ENCODE peak calls at places on chromosomes 5 and 9, in five cellular contexts. I, S, Y, H and U are unnamed samples. For H3K4me1 and H3K36me3, the result is how much of the 10 kb centered on the place peaks cover.

GRCh38 chr5:112594060-112594850 is 143.4 kb upstream of the APC start:
- DNase-seq in I (peak), S (no peak), Y (no peak), H (no peak), U (no peak)

GRCh38 chr5:132826424-132827082 is 3.9 kb downstream of the SHROOM1 start:
- DNase-seq in I (no peak), S (no peak), Y (no peak), H (no peak), U (no peak)

GRCh38 chr5:134784241-134784920 is 25.8 kb downstream of the DDX46 start:
- DNase-seq in I (peak), S (no peak), Y (peak), H (no peak), U (no peak)

GRCh38 chr5:181234455-181235306 is 9.0 kb downstream of the RACK1 start:
- DNase-seq in I (no peak), S (no peak), Y (no peak), H (no peak), U (no peak)

GRCh38 chr9:25396828-25397227 is 281.4 kb downstream of the TUSC1 start:
- DNase-seq in I (no peak), S (no peak), Y (no peak), H (no peak), U (peak)

GRCh38 chr5:1723957-1724821 is 75.4 kb downstream of the MRPL36 start:
- DNase-seq in I (no peak), S (no peak), Y (no peak), H (no peak), U (no peak)

GRCh38 chr9:126326228-126327015 is at the start of gene MVB12B:
- DNase-seq in I (peak), S (peak), Y (peak), H (peak), U (no peak)

GRCh38 chr9:2241461-2241874 is 226.3 kb downstream of the SMARCA2 start:
- DNase-seq in I (no peak), S (peak), Y (peak), H (peak), U (peak)

GRCh38 chr5:116476903-116477537 is 97.6 kb downstream of the SEMA6A start:
- DNase-seq in I (no peak), S (no peak), Y (no peak), H (no peak), U (no peak)

GRCh38 chr9:134390947-134391318 is 64.7 kb downstream of the RXRA start:
- DNase-seq in I (no peak), S (no peak), Y (no peak), H (no peak), U (no peak)
- H3K4me1 ChIP-seq in I (under half), S (half or more), Y (under half), H (half or more), U (under half)

DNA sequence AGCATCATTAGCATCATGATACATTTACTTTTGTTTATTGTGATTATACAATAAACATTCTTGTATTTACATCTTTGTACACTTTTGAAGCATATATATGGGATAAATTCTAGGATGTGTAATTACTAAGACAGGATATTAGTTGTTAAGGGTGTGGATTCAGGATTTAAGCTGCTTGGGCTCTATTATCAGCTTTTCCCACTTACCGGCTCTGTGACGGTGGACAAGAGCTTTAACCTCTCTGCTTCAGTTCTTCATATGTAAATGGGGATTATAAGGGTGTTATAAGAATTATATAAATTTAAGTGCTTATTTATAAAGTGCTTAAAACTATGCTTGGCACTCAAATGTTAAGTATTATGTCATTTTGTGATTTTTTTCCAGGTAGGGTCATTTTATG is 131.1 kb downstream of the FER start:
- DNase-seq in I (no peak), S (no peak), Y (no peak), H (no peak), U (peak)
- H3K4me3 ChIP-seq in I (no peak), S (no peak), Y (no peak), H (no peak), U (no peak)

GRCh38 chr5:129749101-129749500 is 1.2 kb downstream of the MINAR2 start:
- DNase-seq in I (no peak), S (no peak), Y (no peak), H (no peak), U (no peak)
- H3K36me3 ChIP-seq in I (under half), S (under half), Y (under half), H (under half), U (under half)

DNA sequence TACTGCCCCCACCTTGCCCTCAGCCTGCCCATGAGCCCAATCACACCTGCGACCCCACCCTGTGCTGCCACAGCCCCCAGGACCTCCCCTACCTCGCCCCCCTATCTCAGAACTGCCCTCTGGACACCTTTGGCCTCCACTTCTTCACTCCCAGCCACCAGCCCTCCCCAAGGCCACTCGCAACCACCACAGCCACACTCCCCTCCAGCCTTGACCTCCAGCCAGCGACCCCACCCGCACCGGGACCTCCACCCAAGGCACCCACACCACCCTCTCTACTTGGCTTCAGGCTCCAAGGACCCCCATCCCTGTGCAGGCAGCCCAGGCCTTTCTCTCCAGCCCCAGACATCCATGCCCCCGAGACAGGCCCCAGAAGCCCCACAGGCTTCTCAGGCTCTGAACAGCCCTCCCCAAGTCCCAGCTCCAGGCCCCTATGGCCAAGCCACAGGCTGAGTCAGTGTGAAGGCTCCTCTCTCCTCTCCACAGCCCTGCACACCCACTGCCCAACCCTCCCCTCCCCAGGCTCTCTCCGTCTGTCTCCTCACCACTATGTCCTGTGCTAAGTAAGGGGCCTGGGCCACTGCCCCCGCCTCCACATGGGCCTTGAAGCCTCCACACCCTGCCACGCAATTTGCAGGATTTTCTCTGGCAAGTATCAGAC is 2.0 kb downstream of the AK1 start:
- DNase-seq in I (peak), S (no peak), Y (peak), H (no peak), U (no peak)
- H3K4me1 ChIP-seq in I (under half), S (under half), Y (under half), H (under half), U (under half)

GRCh38 chr5:125874057-125874456 is 549.2 kb upstream of the GRAMD2B start:
- DNase-seq in I (no peak), S (no peak), Y (no peak), H (no peak), U (no peak)
- H3K4me3 ChIP-seq in I (no peak), S (no peak), Y (no peak), H (no peak), U (no peak)

DNA sequence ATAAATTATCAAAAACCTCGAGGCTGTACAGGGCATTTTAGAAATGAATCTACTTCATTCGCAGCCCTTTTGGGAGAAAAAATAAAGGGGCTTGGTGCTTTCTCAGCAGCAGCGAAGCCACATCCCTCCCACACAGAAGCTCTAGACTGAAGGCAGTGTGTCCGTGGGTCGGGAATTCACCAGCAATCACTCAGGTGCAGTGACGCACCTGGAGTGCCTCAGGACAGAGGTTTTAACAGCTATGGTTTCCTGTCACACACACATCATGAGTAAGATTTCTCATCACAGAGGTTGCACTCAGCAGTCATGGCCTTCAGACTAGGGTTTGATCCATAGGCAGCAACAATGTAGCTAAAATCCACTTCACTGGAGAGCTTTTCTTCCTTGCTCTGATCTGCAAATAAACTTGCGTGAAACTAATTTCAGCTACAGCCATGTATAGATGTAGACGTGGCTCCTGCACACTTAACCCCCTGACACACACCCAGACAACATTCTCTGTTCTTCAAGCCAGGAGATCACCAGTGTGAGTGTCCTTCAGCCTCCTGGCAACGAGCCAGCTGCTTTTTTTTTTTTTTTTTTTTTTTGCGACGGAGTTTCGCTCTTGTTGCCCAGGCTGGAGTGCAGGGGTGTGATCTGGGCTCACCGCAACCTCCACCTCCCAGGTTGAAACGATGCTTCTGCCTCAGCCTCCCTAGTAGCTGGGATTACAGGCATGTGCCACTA is 34.8 kb downstream of the DYNC2I2 start:
- DNase-seq in I (no peak), S (no peak), Y (no peak), H (no peak), U (no peak)
- H3K36me3 ChIP-seq in I (half or more), S (half or more), Y (half or more), H (half or more), U (half or more)

DNA sequence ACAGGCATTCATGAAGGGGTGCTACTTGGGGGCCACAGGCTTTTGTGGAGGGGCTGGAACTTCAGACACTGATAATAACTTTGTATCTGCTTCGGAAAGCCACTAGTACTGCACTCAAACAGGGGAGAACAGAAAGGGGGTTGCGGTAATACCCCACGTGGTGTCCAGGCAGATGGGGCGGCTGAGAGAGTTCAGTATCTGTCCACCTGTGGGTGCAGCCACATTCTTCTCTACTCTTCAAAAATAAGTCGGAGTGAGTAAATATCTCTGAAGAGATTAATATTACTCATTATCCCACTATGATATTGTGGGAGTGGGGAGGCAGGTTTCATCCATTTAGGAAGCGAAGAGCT is 102.1 kb upstream of the SSBP2 start:
- DNase-seq in I (no peak), S (no peak), Y (no peak), H (peak), U (no peak)
- H3K4me1 ChIP-seq in I (under half), S (half or more), Y (under half), H (under half), U (under half)

GRCh38 chr5:167573274-167574127 is 717.9 kb upstream of the WWC1 start:
- DNase-seq in I (peak), S (no peak), Y (peak), H (peak), U (peak)

GRCh38 chr5:167571824-167572223 is 719.6 kb upstream of the WWC1 start:
- DNase-seq in I (no peak), S (no peak), Y (no peak), H (no peak), U (no peak)

GRCh38 chr5:167576928-167577327 is 714.5 kb upstream of the WWC1 start:
- DNase-seq in I (no peak), S (no peak), Y (no peak), H (no peak), U (no peak)

GRCh38 chr5:167576126-167576525 is 715.3 kb upstream of the WWC1 start:
- DNase-seq in I (no peak), S (no peak), Y (no peak), H (no peak), U (no peak)

GRCh38 chr5:167574381-167574780 is 717.1 kb upstream of the WWC1 start:
- DNase-seq in I (no peak), S (no peak), Y (no peak), H (no peak), U (no peak)
- H3K4me3 ChIP-seq in I (peak), S (no peak), Y (no peak), H (no peak), U (no peak)